ENCODE peak calls at places on chromosomes 13 and 19, in seven cellular contexts. G is kidney; L is adipocyte; W is CD8-positive, alpha-beta memory T cell; M is psoas muscle; A is breast epithelium; J is PC-3. O is an unnamed sample. For H3K4me1, the result is how much of the 10 kb centered on the place peaks cover.

GRCh38 chr13:93496985-93497673 is 270.5 kb downstream of the GPC6 start:
- DNase-seq in G (no peak), L (peak), W (no peak), M (no peak), A (no peak), J (no peak), O (no peak)

GRCh38 chr13:50998326-50998725 is 88.7 kb downstream of the RNASEH2B start:
- DNase-seq in G (no peak), L (no peak), W (no peak), M (no peak), A (no peak), J (no peak), O (no peak)

GRCh38 chr19:50870417-50871089 is 2.7 kb upstream of the KLK2 start:
- DNase-seq in G (no peak), L (no peak), W (no peak), M (no peak), A (no peak), J (no peak), O (no peak)

GRCh38 chr13:93534181-93534700 is 307.6 kb downstream of the GPC6 start:
- DNase-seq in G (no peak), L (no peak), W (no peak), M (no peak), A (no peak), J (no peak), O (peak)

GRCh38 chr13:49444517-49445395 is 682 bp downstream of the SETDB2 start:
- DNase-seq in G (no peak), L (peak), W (peak), M (no peak), A (no peak), J (peak), O (peak)

GRCh38 chr19:58033741-58034475 is at the start of gene ZSCAN1:
- DNase-seq in G (peak), L (peak), W (peak), M (peak), A (peak), J (no peak), O (peak)

GRCh38 chr19:12052057-12052570 is 647 bp downstream of the ZNF878 start:
- DNase-seq in G (no peak), L (peak), W (no peak), M (no peak), A (no peak), J (peak), O (peak)

GRCh38 chr13:35954207-35954560 is 177.0 kb downstream of the DCLK1 start:
- DNase-seq in G (no peak), L (peak), W (no peak), M (no peak), A (no peak), J (no peak), O (no peak)

GRCh38 chr13:53206455-53206854 is 177.8 kb downstream of the OLFM4 start:
- DNase-seq in G (no peak), L (no peak), W (no peak), M (no peak), A (no peak), J (peak), O (no peak)

GRCh38 chr19:33301900-33302174 is 497 bp downstream of the CEBPA start:
- DNase-seq in G (no peak), L (no peak), W (no peak), M (no peak), A (no peak), J (no peak), O (no peak)

GRCh38 chr19:33301011-33301899 is 1.1 kb downstream of the CEBPA start:
- DNase-seq in G (peak), L (peak), W (no peak), M (peak), A (peak), J (no peak), O (no peak)

GRCh38 chr19:33303791-33304759 is 1.7 kb upstream of the CEBPA start:
- DNase-seq in G (peak), L (no peak), W (no peak), M (no peak), A (peak), J (no peak), O (no peak)

GRCh38 chr19:33302974-33303790 is 848 bp upstream of the CEBPA start:
- DNase-seq in G (peak), L (peak), W (no peak), M (peak), A (peak), J (peak), O (peak)

GRCh38 chr19:33302175-33302973 is at the start of gene CEBPA:
- DNase-seq in G (peak), L (peak), W (peak), M (peak), A (peak), J (peak), O (peak)
- H3K4me1 ChIP-seq in G (under half), L (under half), W (under half), M (under half), A (under half), J (under half), O (under half)

DNA sequence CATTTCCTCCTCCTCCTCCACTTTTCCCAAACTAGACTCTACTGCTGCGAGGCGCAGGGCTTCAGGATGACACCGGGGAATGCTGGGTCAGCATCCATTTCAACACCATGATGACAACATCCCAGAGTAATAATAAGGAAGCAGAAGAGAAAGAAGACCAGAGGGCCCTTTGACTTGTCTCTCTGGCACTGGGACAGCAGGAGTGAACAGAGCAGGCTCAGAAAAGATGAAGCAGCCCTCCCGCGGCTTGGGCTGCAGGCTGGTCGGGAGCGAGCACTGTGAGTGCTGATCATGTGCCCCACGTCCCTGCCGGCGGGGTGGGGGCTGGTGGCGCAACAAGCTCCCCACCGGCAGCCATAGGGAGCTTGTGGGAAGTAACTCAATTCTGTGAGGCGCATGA is 30.5 kb downstream of the RANBP3 start:
- DNase-seq in G (peak), L (no peak), W (no peak), M (peak), A (no peak), J (no peak), O (peak)
- H3K4me1 ChIP-seq in G (under half), L (under half), W (half or more), M (under half), A (under half), J (under half), O (under half)

GRCh38 chr19:55702131-55702627 is 27.2 kb downstream of the EPN1 start:
- DNase-seq in G (no peak), L (no peak), W (no peak), M (no peak), A (no peak), J (no peak), O (no peak)
- H3K4me1 ChIP-seq in G (under half), L (under half), W (under half), M (under half), A (under half), J (under half), O (under half)

GRCh38 chr13:33182729-33183128 is 102.8 kb downstream of the STARD13 start:
- DNase-seq in G (no peak), L (no peak), W (no peak), M (no peak), A (no peak), J (no peak), O (no peak)
- H3K4me1 ChIP-seq in G (half or more), L (under half), W (under half), M (under half), A (under half), J (under half), O (under half)

GRCh38 chr13:26186141-26186870 is 35.8 kb downstream of the RNF6 start:
- DNase-seq in G (peak), L (peak), W (peak), M (peak), A (peak), J (peak), O (peak)

GRCh38 chr13:26186995-26187394 is 35.1 kb downstream of the RNF6 start:
- DNase-seq in G (no peak), L (no peak), W (no peak), M (no peak), A (no peak), J (no peak), O (no peak)

GRCh38 chr13:26183416-26183815 is 38.7 kb downstream of the RNF6 start:
- DNase-seq in G (no peak), L (no peak), W (no peak), M (no peak), A (no peak), J (no peak), O (no peak)

GRCh38 chr13:26184791-26185250 is 37.3 kb downstream of the RNF6 start:
- DNase-seq in G (no peak), L (peak), W (peak), M (peak), A (no peak), J (peak), O (peak)

DNA sequence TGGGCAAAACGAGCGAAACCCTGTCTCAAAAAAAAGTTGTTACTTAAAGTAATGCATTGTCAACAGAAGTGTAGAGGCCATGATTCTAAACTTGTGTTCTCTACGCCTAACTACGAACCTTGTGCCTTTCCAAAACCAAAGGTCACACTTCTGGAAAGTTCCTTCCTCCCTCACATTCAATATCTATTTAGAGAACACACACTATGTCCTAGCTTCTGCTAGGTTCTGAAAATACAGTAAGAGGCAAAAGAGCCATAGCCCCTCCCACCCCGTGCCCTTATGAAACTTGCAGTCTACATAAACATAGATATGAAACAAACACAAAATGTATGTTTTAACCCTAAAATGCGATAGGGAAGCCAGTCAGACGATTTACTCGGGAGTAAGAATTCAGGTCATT is 36.4 kb downstream of the RNF6 start:
- DNase-seq in G (no peak), L (no peak), W (no peak), M (no peak), A (no peak), J (no peak), O (no peak)
- H3K4me1 ChIP-seq in G (under half), L (under half), W (under half), M (under half), A (under half), J (under half), O (under half)

DNA sequence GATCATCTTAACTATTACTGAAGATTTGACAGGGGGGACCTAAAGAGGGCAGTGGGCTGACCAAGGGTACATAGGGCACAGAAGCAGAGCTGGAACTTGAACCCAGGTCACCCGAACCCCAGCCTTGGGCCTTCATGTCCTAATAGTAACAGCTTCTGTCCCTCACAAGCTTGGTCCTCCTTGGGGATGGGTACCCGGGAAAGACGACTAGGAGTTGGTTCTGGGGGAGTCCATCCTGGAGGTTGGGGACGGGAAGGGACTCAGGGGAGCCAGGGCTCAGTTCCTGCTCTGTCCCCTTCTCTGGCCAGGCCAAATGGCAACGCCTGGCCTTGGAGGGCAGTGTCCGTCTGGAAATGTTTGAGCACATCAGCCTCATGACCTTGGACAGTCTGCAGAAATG is 39.6 kb upstream of the CYP4F8 start:
- DNase-seq in G (no peak), L (no peak), W (no peak), M (no peak), A (no peak), J (no peak), O (no peak)
- H3K4me1 ChIP-seq in G (under half), L (under half), W (under half), M (under half), A (under half), J (under half), O (under half)

DNA sequence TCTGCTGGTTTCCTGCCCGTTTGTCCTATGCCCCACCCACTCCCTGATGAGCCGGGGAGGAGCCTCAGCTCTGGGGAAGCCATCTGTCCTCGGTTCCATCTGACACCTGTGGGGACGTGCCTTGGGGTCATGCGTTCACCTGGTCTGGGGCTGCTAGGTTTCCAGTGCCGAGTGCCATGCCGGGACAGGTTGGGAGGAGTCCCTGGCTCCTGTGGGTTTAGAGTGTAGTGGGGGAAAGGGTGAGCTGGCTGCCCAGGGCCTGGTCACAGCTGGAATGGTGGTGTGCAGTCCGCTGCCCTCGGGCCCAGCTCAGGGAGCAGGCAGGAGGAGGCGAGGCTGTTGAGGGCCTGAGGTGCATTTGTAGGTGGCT is 2.5 kb downstream of the KDM4B start:
- DNase-seq in G (no peak), L (peak), W (no peak), M (no peak), A (no peak), J (peak), O (no peak)
- H3K4me1 ChIP-seq in G (under half), L (half or more), W (under half), M (half or more), A (under half), J (under half), O (under half)

GRCh38 chr13:109778102-109778542 is 8.3 kb downstream of the IRS2 start:
- DNase-seq in G (no peak), L (peak), W (no peak), M (no peak), A (no peak), J (peak), O (peak)
- H3K4me1 ChIP-seq in G (under half), L (under half), W (under half), M (under half), A (under half), J (half or more), O (under half)

GRCh38 chr13:112881656-112882554 is 87.1 kb upstream of the MCF2L start:
- DNase-seq in G (peak), L (no peak), W (no peak), M (no peak), A (no peak), J (no peak), O (no peak)
- H3K4me1 ChIP-seq in G (under half), L (under half), W (under half), M (under half), A (under half), J (under half), O (under half)